ENCODE peak calls at places on chromosomes 4 and X, in seven cellular contexts. T is transverse colon, X is fibroblast of villous mesenchyme, Y is A549, S is foreskin fibroblast, A is breast epithelium, H is heart right ventricle. P is an unnamed sample.

GRCh38 chrX:65581661-65582339 is 47.2 kb upstream of the LAS1L start:
- DNase-seq in T (peak; percentile 70), X (peak; percentile 66), A (no peak), S (peak; percentile 79), Y (peak; percentile 59), H (peak; percentile 61), P (peak; percentile 73)

GRCh38 chr4:1285151-1285789 is 4.4 kb upstream of the MAEA start:
- DNase-seq in H (no peak), Y (no peak), X (no peak), A (no peak), S (no peak), T (no peak), P (no peak)

GRCh38 chr4:80878218-80878617 is 152.3 kb upstream of the BMP3 start:
- DNase-seq in H (no peak), A (no peak), S (no peak), Y (no peak), T (no peak), X (no peak), P (no peak)

GRCh38 chr4:76809594-76810305 is 88.2 kb downstream of the SOWAHB start:
- DNase-seq in S (peak; percentile 90), X (peak; percentile 79), Y (no peak), T (no peak), A (no peak), H (no peak), P (no peak)

GRCh38 chr4:120869511-120870278 is 52.8 kb downstream of the PRDM5 start:
- DNase-seq in X (peak; percentile 35), S (no peak), H (no peak), A (no peak), Y (no peak), T (no peak), P (no peak)

GRCh38 chrX:153946910-153947769 is 2.7 kb upstream of the RENBP start:
- DNase-seq in H (peak; percentile 64), T (peak; percentile 84), X (peak; percentile 76), Y (peak; percentile 72), S (peak; percentile 85), A (peak; percentile 59), P (peak; percentile 81)

GRCh38 chr4:3675251-3676115 is 90.7 kb upstream of the ADRA2C start:
- DNase-seq in H (no peak), S (no peak), Y (no peak), X (no peak), A (no peak), T (no peak), P (no peak)

GRCh38 chrX:7889680-7890079 is 37.5 kb downstream of the PNPLA4 start:
- DNase-seq in Y (no peak), H (no peak), T (no peak), S (peak; percentile 69), X (peak; percentile 19), A (no peak), P (no peak)

GRCh38 chr4:163587867-163588266 is 93.4 kb downstream of the TMA16 start:
- DNase-seq in X (no peak), Y (no peak), T (no peak), S (no peak), H (no peak), A (no peak), P (no peak)

GRCh38 chrX:153735274-153735673 is 10.6 kb downstream of the ABCD1 start:
- DNase-seq in T (no peak), S (no peak), Y (no peak), X (no peak), H (no peak), A (no peak), P (no peak)

GRCh38 chr4:6749340-6750171 is 33.0 kb upstream of the KIAA0232 start:
- DNase-seq in X (peak; percentile 37), H (peak; percentile 51), T (peak; percentile 91), A (peak; percentile 89), Y (peak; percentile 65), S (peak; percentile 82), P (peak; percentile 68)

GRCh38 chr4:39237179-39237578 is 54.9 kb downstream of the WDR19 start:
- DNase-seq in Y (no peak), S (no peak), T (no peak), A (no peak), H (no peak), X (no peak), P (no peak)

GRCh38 chr4:37934609-37935008 is 25.6 kb upstream of the PTTG2 start:
- DNase-seq in T (no peak), Y (no peak), A (no peak), X (no peak), H (no peak), S (no peak), P (no peak)

GRCh38 chr4:74117024-74117534 is 18.1 kb upstream of the CXCL2 start:
- DNase-seq in A (peak; percentile 71), T (peak; percentile 49), Y (peak; percentile 41), X (peak; percentile 85), H (peak; percentile 87), S (peak; percentile 93), P (peak; percentile 96)

GRCh38 chr4:116829187-116829586 is 256.2 kb downstream of the TRAM1L1 start:
- DNase-seq in H (no peak), S (no peak), A (no peak), X (no peak), T (no peak), Y (peak; percentile 0), P (no peak)

GRCh38 chrX:129705377-129705925 is 33.3 kb upstream of the XPNPEP2 start:
- DNase-seq in X (no peak), A (no peak), Y (no peak), S (no peak), T (no peak), H (no peak), P (no peak)

GRCh38 chrX:8455600-8455999 is 9.0 kb upstream of the VCX3B start:
- DNase-seq in Y (no peak), H (no peak), X (no peak), T (no peak), A (no peak), S (no peak), P (no peak)

GRCh38 chrX:130771648-130772312 is 131.2 kb downstream of the ENOX2 start:
- DNase-seq in A (no peak), S (no peak), H (no peak), T (no peak), Y (no peak), X (peak; percentile 10), P (no peak)

GRCh38 chr4:148071009-148071408 is 339.1 kb downstream of the ARHGAP10 start:
- DNase-seq in A (no peak), H (no peak), T (no peak), S (no peak), Y (no peak), X (no peak), P (no peak)

GRCh38 chr4:153523171-153523757 is 57.1 kb downstream of the TMEM131L start:
- DNase-seq in A (no peak), X (no peak), S (no peak), H (no peak), Y (no peak), T (no peak), P (no peak)
- H3K4me3 ChIP-seq in A (no peak overlapping the region), X (no peak overlapping the region), S (no peak overlapping the region), H (no peak overlapping the region), Y (no peak overlapping the region), T (no peak overlapping the region), P (no peak overlapping the region)

GRCh38 chr4:89172865-89173264 is 61.5 kb downstream of the TIGD2 start:
- DNase-seq in H (no peak), X (no peak), Y (no peak), T (no peak), S (no peak), A (no peak), P (no peak)
- TF ChIP-seq CTCF in H (no peak), X (no peak), Y (no peak), T (no peak), S (no peak), A (no peak), P (no peak)

DNA sequence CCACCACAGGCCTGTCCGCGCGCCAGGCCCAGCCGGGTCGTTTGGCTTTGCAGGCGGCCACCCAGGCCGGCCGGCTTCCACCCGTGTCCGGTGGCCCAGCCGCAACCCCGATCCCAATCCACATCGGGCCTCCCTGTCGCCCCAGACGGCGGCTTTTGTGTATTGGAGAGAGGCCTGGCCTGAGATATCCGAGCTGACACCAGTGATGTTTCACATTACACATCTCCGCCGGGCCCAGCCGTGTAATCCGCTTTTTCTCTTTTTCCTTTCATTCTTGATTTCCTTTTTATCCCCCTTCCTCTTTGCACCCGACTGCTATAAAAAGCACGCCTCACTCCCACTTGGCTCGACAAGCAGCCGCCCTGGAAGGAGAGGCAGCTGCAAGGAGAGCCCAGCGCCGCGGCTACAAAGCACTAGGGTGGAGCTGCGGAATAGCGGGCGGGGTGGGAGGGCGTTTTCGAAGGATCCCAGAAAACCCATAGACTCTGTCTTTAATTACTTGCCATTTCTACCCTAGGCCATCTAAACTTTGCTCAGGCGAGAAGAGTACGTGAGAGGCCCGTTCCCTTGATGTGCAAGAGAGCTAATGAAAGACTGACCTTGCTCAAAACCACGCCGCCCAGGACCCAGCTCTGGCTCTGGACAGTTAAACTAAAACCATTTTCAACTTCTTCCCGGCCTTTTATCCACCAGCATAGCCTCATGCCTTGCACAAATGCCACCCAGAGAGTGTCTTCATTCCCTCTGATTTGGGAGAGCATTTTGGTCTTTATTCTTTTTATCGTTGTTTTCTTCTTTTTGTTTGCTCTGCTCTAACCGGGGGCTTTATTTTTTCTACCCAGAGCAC is 3.3 kb downstream of the PITX2 start:
- DNase-seq in Y (no peak), X (peak; percentile 63), S (no peak), A (no peak), T (no peak), H (no peak), P (no peak)
- H3K4me3 ChIP-seq in Y (no peak overlapping the region), X (peak overlapping the region; percentile 79), S (no peak overlapping the region), A (no peak overlapping the region), T (no peak overlapping the region), H (no peak overlapping the region), P (no peak overlapping the region)

GRCh38 chrX:2823795-2824386 is 4.8 kb upstream of the GYG2 start:
- DNase-seq in H (no peak), X (peak; percentile 43), T (peak; percentile 30), S (no peak), A (no peak), Y (no peak), P (no peak)

GRCh38 chrX:2817036-2817435 is 11.7 kb upstream of the GYG2 start:
- DNase-seq in S (no peak), H (no peak), X (no peak), A (no peak), Y (no peak), T (no peak), P (no peak)

GRCh38 chrX:2824886-2825285 is 3.8 kb upstream of the GYG2 start:
- DNase-seq in X (no peak), H (no peak), S (no peak), A (no peak), T (no peak), Y (no peak), P (no peak)

GRCh38 chrX:2820131-2820771 is 8.5 kb upstream of the GYG2 start:
- DNase-seq in S (no peak), A (no peak), Y (no peak), T (no peak), X (no peak), H (no peak), P (no peak)

DNA sequence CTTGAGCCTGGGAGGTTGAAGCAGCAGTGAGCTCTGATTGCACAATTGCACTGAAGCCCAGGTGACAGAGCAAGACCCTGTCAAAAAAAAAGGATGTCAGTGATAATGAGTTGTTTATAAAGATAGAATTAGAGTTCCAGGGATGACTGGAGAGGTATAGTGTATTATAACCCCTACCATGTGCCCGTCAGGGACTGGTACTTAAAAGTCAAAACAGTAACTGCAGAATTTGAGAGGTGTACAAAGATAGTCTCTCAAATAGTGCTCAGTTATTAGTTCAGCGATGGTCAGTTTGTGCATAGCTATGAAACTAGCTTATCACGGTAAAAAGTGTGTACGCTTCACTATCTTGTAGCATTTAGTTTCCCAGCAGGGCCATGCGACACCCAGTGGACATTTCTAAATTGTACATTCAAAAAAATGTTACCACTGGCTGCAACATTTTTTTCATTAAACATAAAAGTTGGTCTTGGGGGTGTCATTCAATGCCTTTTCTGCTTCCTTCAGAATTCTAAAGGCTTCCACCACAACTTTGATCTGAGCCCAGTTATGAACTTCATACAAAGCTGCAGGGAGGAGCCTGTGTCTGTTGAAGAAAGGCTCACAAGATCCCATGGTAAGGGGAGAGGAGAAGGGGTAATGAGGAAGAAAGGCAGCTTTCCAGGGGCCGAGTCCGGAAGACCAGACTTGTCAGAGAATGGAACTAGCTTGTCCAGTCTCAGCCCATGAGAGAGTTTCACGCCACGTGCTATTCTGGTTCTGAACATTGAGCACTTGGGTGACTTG is 9.2 kb upstream of the GYG2 start:
- DNase-seq in Y (peak; percentile 67), T (no peak), X (peak; percentile 43), S (peak; percentile 52), A (no peak), H (no peak), P (no peak)
- TF ChIP-seq CTCF in Y (peak; percentile 69), T (peak; percentile 41), X (peak; percentile 43), S (peak; percentile 33), A (no peak), H (peak; percentile 46), P (peak; percentile 64)